ENCODE peak calls at places on chromosomes 4 and X, in nine cellular contexts. M is adrenal gland, V is IMR-90, L is cardiac muscle cell, D is hepatocyte, P is psoas muscle, C is heart left ventricle, X is testis, E is H9. T is an unnamed sample.
A peak's percentile ranks its signal among the peaks of the same experiment; 100 is the strongest.

GRCh38 chr4:52983563-52984303 is 121.6 kb downstream of the RASL11B start:
- DNase-seq in M (no peak), V (peak; percentile 68), L (peak; percentile 84), D (peak; percentile 84), P (no peak), C (no peak), X (no peak), E (no peak), T (no peak)

GRCh38 chr4:176622251-176622968 is 170.3 kb downstream of the VEGFC start:
- DNase-seq in M (no peak), V (peak; percentile 81), L (no peak), D (no peak), P (no peak), C (no peak), X (no peak), E (no peak), T (no peak)

GRCh38 chr4:56655209-56655626 is 25.9 kb downstream of the HOPX start:
- DNase-seq in M (peak; percentile 41), V (peak; percentile 12), L (peak; percentile 37), D (peak; percentile 29), P (peak; percentile 81), C (peak; percentile 47), X (peak; percentile 51), E (peak; percentile 50), T (no peak)

GRCh38 chrX:30666094-30666493 is 12.9 kb downstream of the GK start:
- DNase-seq in M (no peak), V (no peak), L (no peak), D (no peak), P (no peak), C (no peak), X (no peak), E (no peak), T (no peak)

GRCh38 chr4:140047781-140048180 is 106.2 kb downstream of the MAML3 start:
- DNase-seq in M (no peak), V (no peak), L (no peak), D (no peak), P (no peak), C (no peak), X (no peak), E (no peak), T (no peak)

GRCh38 chr4:74004668-74005067 is 6.2 kb upstream of the CXCL5 start:
- DNase-seq in M (no peak), V (no peak), L (no peak), D (no peak), P (no peak), C (no peak), X (no peak), E (no peak), T (no peak)

GRCh38 chrX:20217279-20217678 is 49.4 kb downstream of the RPS6KA3 start:
- DNase-seq in M (no peak), V (peak; percentile 78), L (no peak), D (peak; percentile 7), P (no peak), C (no peak), X (no peak), E (no peak), T (no peak)

GRCh38 chr4:39469429-39470077 is 10.7 kb downstream of the LIAS start:
- DNase-seq in M (peak; percentile 62), V (peak; percentile 87), L (peak; percentile 72), D (peak; percentile 88), P (no peak), C (no peak), X (peak; percentile 75), E (peak; percentile 70), T (peak; percentile 16)

GRCh38 chr4:173680278-173680677 is 150.2 kb upstream of the HAND2 start:
- DNase-seq in M (no peak), V (no peak), L (no peak), D (no peak), P (no peak), C (peak; percentile 76), X (no peak), E (no peak), T (no peak)

GRCh38 chrX:39757971-39758370 is 339.8 kb downstream of the BCOR start:
- DNase-seq in M (no peak), V (peak; percentile 68), L (no peak), D (no peak), P (no peak), C (no peak), X (no peak), E (no peak), T (no peak)

GRCh38 chrX:16778545-16778944 is 7.7 kb upstream of the TXLNG start:
- DNase-seq in M (no peak), V (peak; percentile 16), L (no peak), D (no peak), P (no peak), C (no peak), X (no peak), E (no peak), T (no peak)

GRCh38 chr4:22482250-22483127 is 33.4 kb downstream of the ADGRA3 start:
- DNase-seq in M (no peak), V (no peak), L (peak; percentile 58), D (no peak), P (no peak), C (no peak), X (no peak), E (no peak), T (no peak)

GRCh38 chrX:132046533-132046932 is 23.4 kb downstream of the STK26 start:
- DNase-seq in M (no peak), V (no peak), L (no peak), D (no peak), P (no peak), C (no peak), X (no peak), E (no peak), T (no peak)

GRCh38 chr4:104491826-104492771 is 2.6 kb downstream of the CXXC4 start:
- DNase-seq in M (no peak), V (no peak), L (peak; percentile 46), D (peak; percentile 40), P (no peak), C (no peak), X (peak; percentile 23), E (peak; percentile 73), T (peak; percentile 30)

GRCh38 chr4:3193531-3194203 is 55.3 kb upstream of the MSANTD1 start:
- DNase-seq in M (no peak), V (peak; percentile 22), L (no peak), D (no peak), P (no peak), C (no peak), X (no peak), E (no peak), T (no peak)

GRCh38 chr4:157997296-157997695 is 175.5 kb downstream of the GASK1B start:
- DNase-seq in M (no peak), V (no peak), L (no peak), D (no peak), P (no peak), C (no peak), X (no peak), E (no peak), T (no peak)

GRCh38 chr4:60155088-60155487 is 1045.0 kb upstream of the ADGRL3 start:
- DNase-seq in M (no peak), V (no peak), L (no peak), D (no peak), P (no peak), C (no peak), X (no peak), E (no peak), T (no peak)

GRCh38 chr4:135184715-135185114 is 983.1 kb upstream of the PABPC4L start:
- DNase-seq in M (no peak), V (no peak), L (no peak), D (no peak), P (no peak), C (no peak), X (no peak), E (peak; percentile 36), T (no peak)

GRCh38 chr4:165379662-165380061 is 854 bp downstream of the CPE start:
- DNase-seq in M (no peak), V (no peak), L (peak; percentile 52), D (peak; percentile 46), P (peak; percentile 46), C (no peak), X (peak; percentile 84), E (peak; percentile 59), T (peak; percentile 23)
- H3K27ac ChIP-seq in M (no peak overlapping the region), V (no peak overlapping the region), L (peak overlapping the region; percentile 82), D (peak overlapping the region; percentile 62), P (peak overlapping the region; percentile 24), C (peak overlapping the region; percentile 18), X (peak overlapping the region; percentile 94), E (no peak overlapping the region), T (peak overlapping the region; percentile 62)

GRCh38 chr4:75724066-75724866 is at the start of gene USO1:
- DNase-seq in M (peak; percentile 99), V (peak; percentile 99), L (peak; percentile 99), D (peak; percentile 99), P (peak; percentile 99), C (peak; percentile 98), X (peak; percentile 99), E (peak; percentile 99), T (peak; percentile 99)

GRCh38 chr4:75723117-75723801 is 1.1 kb upstream of the USO1 start:
- DNase-seq in M (no peak), V (peak; percentile 80), L (no peak), D (peak; percentile 42), P (no peak), C (no peak), X (no peak), E (no peak), T (no peak)

GRCh38 chr4:75723802-75724065 is 643 bp upstream of the USO1 start:
- DNase-seq in M (no peak), V (no peak), L (no peak), D (no peak), P (no peak), C (no peak), X (no peak), E (no peak), T (no peak)

GRCh38 chr4:75724867-75725724 is 719 bp downstream of the USO1 start:
- DNase-seq in M (peak; percentile 81), V (peak; percentile 79), L (peak; percentile 87), D (peak; percentile 92), P (peak; percentile 89), C (peak; percentile 80), X (peak; percentile 83), E (peak; percentile 73), T (peak; percentile 71)

DNA sequence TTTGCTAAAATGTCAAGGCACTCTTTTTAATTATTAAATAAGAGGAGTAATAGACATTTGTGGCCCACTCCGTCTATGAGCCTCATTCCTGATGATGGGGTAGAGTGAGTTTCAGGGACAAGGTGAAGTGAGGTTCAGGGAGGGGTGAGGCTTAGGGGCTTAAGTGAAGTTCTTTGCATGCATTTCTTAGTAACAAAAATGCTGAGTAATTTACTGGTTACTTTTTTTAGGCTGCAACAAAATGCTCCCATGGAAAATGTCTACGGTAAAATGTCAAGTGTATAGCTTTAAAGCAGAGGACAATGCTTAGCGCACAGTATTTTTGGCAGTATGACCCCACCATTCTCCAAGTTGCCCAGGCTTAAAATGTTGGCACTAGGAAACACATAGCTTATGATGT is 2.0 kb upstream of the USO1 start:
- DNase-seq in M (no peak), V (no peak), L (no peak), D (no peak), P (no peak), C (no peak), X (no peak), E (no peak), T (no peak)
- H3K27ac ChIP-seq in M (no peak overlapping the region), V (no peak overlapping the region), L (no peak overlapping the region), D (peak overlapping the region; percentile 92), P (peak overlapping the region; percentile 99), C (peak overlapping the region; percentile 94), X (no peak overlapping the region), E (no peak overlapping the region), T (no peak overlapping the region)

GRCh38 chr4:15925830-15926229 is 12.7 kb downstream of the FGFBP1 start:
- DNase-seq in M (no peak), V (no peak), L (no peak), D (no peak), P (no peak), C (no peak), X (no peak), E (no peak), T (no peak)
- H3K27ac ChIP-seq in M (no peak overlapping the region), V (no peak overlapping the region), L (no peak overlapping the region), D (no peak overlapping the region), P (no peak overlapping the region), C (no peak overlapping the region), X (no peak overlapping the region), E (no peak overlapping the region), T (no peak overlapping the region)

GRCh38 chrX:15563056-15563455 is 37.7 kb downstream of the ACE2 start:
- DNase-seq in M (no peak), V (no peak), L (no peak), D (no peak), P (no peak), C (no peak), X (no peak), E (no peak), T (no peak)
- H3K27ac ChIP-seq in M (no peak overlapping the region), V (no peak overlapping the region), L (no peak overlapping the region), D (peak overlapping the region; percentile 36), P (no peak overlapping the region), C (no peak overlapping the region), X (no peak overlapping the region), E (no peak overlapping the region), T (no peak overlapping the region)